ENCODE peak calls at places on chromosomes 4 and X, in six cellular contexts. G is K562, O is HepG2, E is GM12891, J is GM12878, M is H1. U is an unnamed sample.

GRCh38 chrX:32673193-32673592 is 538.2 kb downstream of the DMD start:
- DNase-seq in E (no peak), O (peak), G (no peak), M (no peak), J (no peak), U (no peak)

GRCh38 chrX:153727108-153727931 is 2.7 kb downstream of the ABCD1 start:
- DNase-seq in J (no peak), O (peak), M (no peak), G (no peak), E (no peak), U (no peak)

GRCh38 chrX:41779058-41779564 is 55.1 kb downstream of the GPR82 start:
- DNase-seq in E (no peak), M (no peak), G (no peak), O (peak), J (no peak), U (no peak)

GRCh38 chr4:139794158-139794954 is 128.7 kb downstream of the MGST2 start:
- DNase-seq in J (no peak), O (no peak), E (no peak), M (no peak), G (no peak), U (no peak)

GRCh38 chrX:41785685-41786084 is 61.7 kb downstream of the GPR82 start:
- DNase-seq in O (no peak), E (no peak), J (no peak), M (no peak), G (no peak), U (no peak)

GRCh38 chr4:65559270-65559669 is 111.0 kb downstream of the EPHA5 start:
- DNase-seq in G (no peak), J (no peak), M (no peak), E (no peak), O (no peak), U (no peak)

GRCh38 chr4:70705146-70705855 is 16.5 kb upstream of the RUFY3 start:
- DNase-seq in J (no peak), M (no peak), O (peak), E (peak), G (peak), U (peak)

GRCh38 chrX:97039363-97040029 is 155.8 kb downstream of the RPA4 start:
- DNase-seq in M (no peak), O (no peak), E (no peak), J (peak), G (no peak), U (no peak)

GRCh38 chr4:19945501-19945900 is 306.2 kb upstream of the SLIT2 start:
- DNase-seq in E (no peak), M (no peak), O (no peak), G (no peak), J (no peak), U (no peak)

GRCh38 chr4:59630235-59630634 is 1569.9 kb upstream of the ADGRL3 start:
- DNase-seq in G (no peak), M (no peak), J (no peak), E (no peak), O (no peak), U (no peak)

GRCh38 chr4:912548-913279 is 19.4 kb downstream of the GAK start:
- DNase-seq in G (no peak), J (no peak), O (no peak), E (no peak), M (no peak), U (no peak)

GRCh38 chr4:150586162-150586561 is 4.2 kb downstream of the MAB21L2 start:
- DNase-seq in M (no peak), G (no peak), J (no peak), E (no peak), O (no peak), U (no peak)

GRCh38 chr4:101346312-101346561 is 1.1 kb downstream of the PPP3CA start:
- DNase-seq in M (no peak), G (no peak), E (peak), J (no peak), O (peak), U (no peak)

GRCh38 chrX:46628406-46629371 is 55.1 kb downstream of the CHST7 start:
- DNase-seq in E (no peak), M (no peak), O (no peak), G (no peak), J (peak), U (peak)

GRCh38 chr4:141416677-141417363 is 196.1 kb downstream of the ZNF330 start:
- DNase-seq in J (no peak), E (no peak), G (no peak), M (no peak), O (no peak), U (no peak)

GRCh38 chr4:60847614-60848013 is 352.5 kb upstream of the ADGRL3 start:
- DNase-seq in E (no peak), O (peak), G (no peak), J (no peak), M (no peak), U (no peak)

GRCh38 chr4:4575284-4576211 is 33.7 kb upstream of the STX18 start:
- DNase-seq in M (peak), O (no peak), J (peak), G (peak), E (peak), U (peak)

GRCh38 chrX:150429577-150429976 is 66.5 kb downstream of the MAMLD1 start:
- DNase-seq in M (no peak), O (no peak), J (no peak), G (no peak), E (no peak), U (no peak)

GRCh38 chr4:143381171-143382118 is 44.8 kb downstream of the GAB1 start:
- DNase-seq in J (no peak), G (peak), M (no peak), O (no peak), E (no peak), U (no peak)

GRCh38 chr4:48899950-48900349 is 6.6 kb downstream of the OCIAD2 start:
- DNase-seq in E (no peak), M (no peak), G (peak), O (no peak), J (no peak), U (no peak)

GRCh38 chrX:46327229-46328081 is 217.8 kb downstream of the ZNF674 start:
- DNase-seq in M (peak), G (no peak), O (peak), J (no peak), E (no peak), U (no peak)

GRCh38 chrX:74449322-74449936 is 28.1 kb downstream of the SLC16A2 start:
- DNase-seq in J (no peak), G (no peak), O (no peak), E (no peak), M (no peak), U (no peak)

GRCh38 chrX:45879512-45879911 is 665.7 kb downstream of the ZNF674 start:
- DNase-seq in O (peak), E (no peak), M (no peak), G (no peak), J (no peak), U (no peak)

GRCh38 chr4:183602444-183603102 is 56.4 kb downstream of the RWDD4 start:
- DNase-seq in M (no peak), J (no peak), O (no peak), G (no peak), E (no peak), U (no peak)

GRCh38 chr4:12022409-12022808 is 593.7 kb upstream of the HS3ST1 start:
- DNase-seq in O (no peak), E (no peak), J (no peak), G (no peak), M (no peak), U (no peak)

GRCh38 chr4:178086324-178086723 is 644.1 kb upstream of the AGA start:
- DNase-seq in E (no peak), M (no peak), O (peak), G (no peak), J (no peak), U (no peak)

GRCh38 chr4:91092398-91092955 is 965.3 kb downstream of the CCSER1 start:
- DNase-seq in M (no peak), O (no peak), G (no peak), E (no peak), J (no peak), U (no peak)
- TF ChIP-seq TAF1 in M (no peak), O (no peak), G (no peak), E (no peak), J (no peak), U (no peak)

DNA sequence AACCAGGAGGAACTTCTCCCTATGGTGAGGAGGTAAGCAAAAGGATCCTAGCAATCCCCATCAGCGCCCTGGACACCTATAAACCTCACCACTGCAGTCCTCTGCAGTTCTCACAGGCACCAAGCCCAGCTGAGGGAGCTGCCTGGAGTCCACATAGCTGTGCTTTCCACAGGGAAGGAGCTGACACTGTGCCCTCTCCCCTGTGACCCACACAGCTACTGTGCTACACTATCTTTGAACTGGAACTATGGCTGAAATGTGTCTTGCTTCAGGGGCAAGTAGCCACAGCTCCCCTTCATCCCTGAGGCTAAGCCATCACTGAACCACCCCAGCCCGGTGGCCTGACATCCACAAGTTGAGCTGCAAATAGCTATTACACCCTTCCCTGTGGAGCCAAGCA is 208.5 kb upstream of the RPL34 start:
- DNase-seq in E (no peak), J (no peak), G (no peak), O (no peak), M (no peak), U (no peak)
- TF ChIP-seq POLR2A in E (no peak), J (no peak), G (no peak), O (no peak), M (no peak), U (no peak)

DNA sequence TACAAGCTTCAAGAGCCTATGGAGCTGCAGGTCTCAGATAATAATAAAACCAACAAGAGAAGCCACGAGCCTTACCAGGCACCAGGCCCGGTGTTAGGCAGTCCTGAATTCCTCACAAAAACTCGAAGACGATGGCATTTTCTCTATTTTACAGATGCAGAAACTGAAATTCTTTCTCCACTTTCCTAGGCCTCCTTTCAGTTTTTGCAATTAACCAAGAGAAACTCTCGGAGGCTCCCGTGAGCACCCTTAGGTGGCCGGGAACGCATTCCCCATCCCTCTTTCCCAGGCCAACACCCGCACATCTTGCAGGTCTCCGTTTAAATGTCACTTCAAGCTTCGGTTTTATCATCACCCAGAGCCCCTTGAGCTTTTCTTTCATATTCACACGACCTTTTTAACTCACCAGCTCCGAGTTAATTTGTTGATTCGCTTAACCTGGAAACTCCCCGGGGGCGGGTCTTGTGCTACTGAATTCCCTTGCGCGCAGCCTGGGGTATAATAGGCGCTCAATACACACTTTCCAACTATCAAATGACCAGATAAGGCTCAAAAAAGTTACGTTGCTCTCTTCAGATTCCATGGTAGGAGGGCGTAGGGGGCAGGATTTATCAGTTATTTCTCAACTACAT is 6.2 kb upstream of the GSX2 start:
- DNase-seq in M (no peak), G (no peak), O (no peak), J (no peak), E (no peak), U (no peak)
- TF ChIP-seq TAF1 in M (no peak), G (no peak), O (no peak), J (no peak), E (no peak), U (no peak)

GRCh38 chr4:186132577-186133277 is 28.2 kb downstream of the FAM149A start:
- DNase-seq in O (no peak), G (no peak), J (no peak), M (peak), E (no peak), U (no peak)

GRCh38 chr4:186137193-186137792 is 32.8 kb downstream of the FAM149A start:
- DNase-seq in J (no peak), G (no peak), E (no peak), M (no peak), O (no peak), U (no peak)

GRCh38 chr4:186128842-186129241 is 24.3 kb downstream of the FAM149A start:
- DNase-seq in J (no peak), E (no peak), O (no peak), M (no peak), G (no peak), U (no peak)

GRCh38 chr4:186131935-186132334 is 27.4 kb downstream of the FAM149A start:
- DNase-seq in E (no peak), M (no peak), O (no peak), G (no peak), J (no peak), U (no peak)

GRCh38 chr4:186134254-186134653 is 29.8 kb downstream of the FAM149A start:
- DNase-seq in O (no peak), G (no peak), E (peak), J (peak), M (no peak), U (no peak)
- TF ChIP-seq POLR2A in O (no peak), G (no peak), E (no peak), J (peak), M (no peak), U (no peak)

GRCh38 chrX:63513825-63514574 is 162.9 kb upstream of the SPIN4 start:
- DNase-seq in M (no peak), G (no peak), O (no peak), J (no peak), E (no peak), U (no peak)
- TF ChIP-seq TAF1 in M (no peak), G (no peak), O (no peak), J (no peak), E (no peak), U (no peak)

GRCh38 chrX:65690057-65690855 is 22.8 kb downstream of the MSN start:
- DNase-seq in G (no peak), J (no peak), O (no peak), E (no peak), M (no peak), U (no peak)
- TF ChIP-seq POLR2A in G (no peak), J (no peak), O (no peak), E (no peak), M (no peak), U (no peak)